ENCODE peak calls at places on chromosomes 7 and 10, in eight cellular contexts. T is adrenal gland, A is body of pancreas, B is upper lobe of left lung, X is thyroid gland, U is neuronal stem cell, J is mesendoderm, K is small intestine. N is an unnamed sample. For H3K4me1, the result is how much of the 10 kb centered on the place peaks cover.

GRCh38 chr7:919114-919442 is 35.4 kb downstream of the ADAP1 start:
- DNase-seq in T (peak), A (no peak), B (peak), X (no peak), U (no peak), J (no peak), K (no peak), N (no peak)

GRCh38 chr7:107879400-107880035 is 11.5 kb upstream of the DLD start:
- DNase-seq in T (no peak), A (peak), B (no peak), X (peak), U (no peak), J (peak), K (peak), N (no peak)

GRCh38 chr10:124168581-124168980 is 75.2 kb upstream of the CHST15 start:
- DNase-seq in T (no peak), A (no peak), B (no peak), X (no peak), U (no peak), J (no peak), K (no peak), N (no peak)

GRCh38 chr10:102970497-102970896 is 52.4 kb downstream of the CNNM2 start:
- DNase-seq in T (no peak), A (no peak), B (no peak), X (peak), U (no peak), J (no peak), K (no peak), N (no peak)

GRCh38 chr7:28483868-28484267 is 71.5 kb downstream of the CREB5 start:
- DNase-seq in T (no peak), A (no peak), B (no peak), X (no peak), U (no peak), J (no peak), K (no peak), N (no peak)

GRCh38 chr10:72733989-72734388 is 42.0 kb downstream of the MCU start:
- DNase-seq in T (no peak), A (no peak), B (no peak), X (no peak), U (no peak), J (no peak), K (no peak), N (no peak)

GRCh38 chr7:68041559-68041958 is 1044.9 kb downstream of the TYW1 start:
- DNase-seq in T (no peak), A (no peak), B (no peak), X (no peak), U (no peak), J (no peak), K (no peak), N (no peak)

GRCh38 chr7:28813238-28813962 is 144.7 kb downstream of the TRIL start:
- DNase-seq in T (no peak), A (no peak), B (no peak), X (no peak), U (no peak), J (no peak), K (no peak), N (no peak)

GRCh38 chr10:1452777-1453176 is 284.5 kb downstream of the ADARB2 start:
- DNase-seq in T (no peak), A (no peak), B (no peak), X (no peak), U (no peak), J (no peak), K (no peak), N (no peak)

GRCh38 chr10:62735464-62736188 is 68.9 kb upstream of the ADO start:
- DNase-seq in T (no peak), A (no peak), B (no peak), X (no peak), U (no peak), J (no peak), K (no peak), N (no peak)

GRCh38 chr10:61912981-61913380 is 11.5 kb downstream of the ARID5B start:
- DNase-seq in T (no peak), A (no peak), B (no peak), X (no peak), U (no peak), J (no peak), K (no peak), N (no peak)

GRCh38 chr10:11396311-11396960 is 215.0 kb downstream of the USP6NL start:
- DNase-seq in T (no peak), A (no peak), B (no peak), X (no peak), U (no peak), J (no peak), K (no peak), N (no peak)

GRCh38 chr10:7671121-7671520 is 4.4 kb upstream of the ITIH5 start:
- DNase-seq in T (no peak), A (no peak), B (no peak), X (no peak), U (no peak), J (no peak), K (no peak), N (no peak)

GRCh38 chr10:127612-128432 is 7.4 kb upstream of the ZMYND11 start:
- DNase-seq in T (no peak), A (peak), B (no peak), X (no peak), U (no peak), J (no peak), K (peak), N (no peak)

DNA sequence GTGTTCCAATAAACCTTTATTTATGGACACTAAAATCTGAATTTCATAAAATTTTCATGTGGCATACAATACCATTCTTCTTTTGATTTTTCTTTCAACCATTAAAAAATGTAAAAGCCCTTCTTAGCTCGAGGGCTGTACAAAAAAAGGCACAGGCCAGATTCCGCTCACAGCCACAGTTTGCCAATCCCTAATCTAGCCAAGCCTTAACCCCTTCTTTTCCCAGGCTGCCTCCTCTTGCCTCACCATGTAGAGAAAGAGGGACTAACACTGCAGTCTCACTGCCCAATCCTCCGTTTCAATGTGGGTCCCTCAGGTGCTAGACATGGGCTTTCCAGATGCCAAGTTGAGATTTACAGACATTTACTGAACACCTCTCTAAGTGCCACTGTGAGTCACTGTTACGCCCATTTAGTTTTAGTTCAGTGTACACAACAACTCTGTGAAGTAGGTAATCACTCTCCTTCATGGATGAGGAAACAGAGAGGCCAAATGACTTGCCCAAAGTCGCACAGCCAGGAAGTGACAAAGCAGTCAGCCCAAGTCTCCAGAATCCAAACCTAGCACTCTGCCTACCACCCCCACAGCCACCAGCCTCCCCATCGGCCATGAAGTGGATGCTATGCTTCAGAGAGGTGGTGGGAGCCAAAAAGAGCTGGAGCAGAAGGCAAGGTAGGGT is 132.7 kb upstream of the PDLIM1 start:
- DNase-seq in T (no peak), A (no peak), B (no peak), X (no peak), U (no peak), J (no peak), K (no peak), N (no peak)
- H3K27ac ChIP-seq in T (no peak), A (no peak), B (peak), X (no peak), U (no peak), J (no peak), K (peak), N (peak)

DNA sequence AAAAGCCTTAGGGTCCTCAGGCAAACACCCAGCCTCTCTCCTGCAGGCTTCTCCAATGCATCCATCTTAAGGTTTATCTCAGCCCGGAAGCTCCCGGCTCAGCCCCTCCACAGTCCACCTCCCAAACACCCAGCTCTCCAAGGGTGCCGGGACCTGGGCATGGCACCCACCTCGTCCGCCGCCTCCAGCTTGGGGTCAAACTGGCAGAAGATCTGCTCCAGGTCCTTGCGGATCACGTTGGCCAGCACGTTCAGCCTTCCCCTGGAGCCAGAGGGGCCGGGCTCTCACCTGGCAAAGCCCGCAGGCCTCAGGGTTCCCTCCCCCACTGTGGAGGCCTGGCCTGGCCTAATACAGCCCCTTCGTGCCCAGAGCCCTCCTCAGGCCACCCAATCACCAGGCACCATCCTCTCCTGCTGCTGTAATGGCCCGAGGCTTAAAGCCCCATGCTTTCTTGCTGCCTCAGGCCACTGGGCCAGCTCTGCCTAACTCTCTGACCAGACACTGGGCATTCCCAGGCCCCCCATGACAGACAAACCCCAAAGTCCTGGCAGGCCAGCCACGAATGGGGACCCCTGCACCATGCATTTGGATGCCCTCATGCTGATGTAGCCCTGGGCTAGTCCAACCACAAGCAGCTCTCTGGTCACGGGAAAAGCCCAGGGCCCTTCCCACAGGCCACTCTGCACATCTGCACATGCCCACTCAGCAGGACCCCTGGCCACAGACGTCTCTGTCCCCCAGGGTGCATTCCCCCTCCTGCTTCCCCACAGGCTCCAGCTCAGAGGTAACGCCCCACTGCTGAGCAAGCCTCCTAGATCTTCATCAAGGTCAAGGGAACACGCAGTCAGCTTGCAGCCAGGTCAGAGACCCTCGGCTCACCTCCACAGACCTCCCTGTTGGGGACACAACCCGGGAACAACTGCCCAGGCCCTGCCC is 12.3 kb downstream of the OGDHL start:
- DNase-seq in T (no peak), A (no peak), B (no peak), X (no peak), U (no peak), J (no peak), K (no peak), N (no peak)
- H3K4me3 ChIP-seq in T (no peak), A (no peak), B (no peak), X (no peak), U (no peak), J (no peak), K (no peak), N (no peak)

DNA sequence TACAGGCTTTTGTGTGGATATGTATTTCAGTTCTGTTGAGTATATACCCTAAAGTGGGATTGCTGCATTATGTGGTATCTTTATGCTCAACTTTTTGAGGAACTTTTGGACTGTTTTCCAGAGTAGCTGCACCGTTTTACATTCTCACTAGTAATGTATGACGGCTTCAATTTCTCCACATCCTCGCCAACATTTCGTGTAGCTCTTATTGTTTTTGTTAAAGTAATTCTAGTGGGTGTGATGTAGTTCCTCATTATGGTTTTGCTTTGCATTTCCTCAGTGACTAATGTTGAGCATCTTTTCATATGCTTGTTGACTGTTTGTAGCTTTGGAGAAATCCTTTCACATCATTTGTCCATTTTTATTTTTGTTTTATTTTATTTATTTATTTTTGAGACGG is 4.5 kb downstream of the STMP1 start:
- DNase-seq in T (no peak), A (no peak), B (no peak), X (no peak), U (no peak), J (no peak), K (no peak), N (no peak)
- H3K4me1 ChIP-seq in T (under half), A (under half), B (under half), X (under half), U (under half), J (under half), K (under half), N (under half)

GRCh38 chr7:96968981-96969380 is 36.4 kb upstream of the DLX6 start:
- DNase-seq in T (no peak), A (no peak), B (no peak), X (no peak), U (no peak), J (no peak), K (no peak), N (no peak)
- H3K27ac ChIP-seq in T (no peak), A (no peak), B (no peak), X (no peak), U (no peak), J (no peak), K (no peak), N (no peak)

N was measured in ascending aorta.